ENCODE peak calls at places on chromosomes 5 and 9, in six cellular contexts. Y is mesenchymal stem cell, U is neuronal stem cell, X is H1, W is mesendoderm, T is IMR-90. J is an unnamed sample.

GRCh38 chr5:67178085-67178484 is 18.5 kb downstream of the CD180 start:
- DNase-seq in Y (no peak), U (no peak), X (no peak), W (no peak), T (peak), J (peak)

GRCh38 chr5:35248843-35249780 is 18.8 kb upstream of the PRLR start:
- DNase-seq in Y (peak), U (no peak), X (no peak), W (no peak), T (peak), J (no peak)

GRCh38 chr5:78003914-78004313 is 227.8 kb upstream of the TBCA start:
- DNase-seq in Y (peak), U (peak), X (no peak), W (no peak), T (no peak), J (no peak)

GRCh38 chr5:57066921-57067914 is 106.6 kb upstream of the GPBP1 start:
- DNase-seq in Y (peak), U (no peak), X (no peak), W (no peak), T (peak), J (no peak)

GRCh38 chr9:134135343-134136116 is at the start of gene WDR5:
- DNase-seq in Y (peak), U (peak), X (peak), W (peak), T (peak), J (peak)

GRCh38 chr5:25862276-25862675 is 1176.1 kb downstream of the CDH9 start:
- DNase-seq in Y (no peak), U (no peak), X (no peak), W (peak), T (no peak), J (no peak)

GRCh38 chr9:134929560-134930158 is 11.9 kb upstream of the FCN1 start:
- DNase-seq in Y (no peak), U (no peak), X (no peak), W (no peak), T (no peak), J (no peak)

GRCh38 chr9:94911211-94911610 is 184.7 kb downstream of the AOPEP start:
- DNase-seq in Y (no peak), U (no peak), X (no peak), W (no peak), T (no peak), J (no peak)

GRCh38 chr9:136996361-136997281 is at the start of gene CLIC3:
- DNase-seq in Y (peak), U (no peak), X (no peak), W (peak), T (no peak), J (peak)

GRCh38 chr9:38720083-38720755 is at the start of gene FAM240B:
- DNase-seq in Y (no peak), U (no peak), X (no peak), W (no peak), T (no peak), J (no peak)

GRCh38 chr9:104831681-104832080 is 67.8 kb downstream of the NIPSNAP3B start:
- DNase-seq in Y (peak), U (no peak), X (no peak), W (no peak), T (peak), J (no peak)

GRCh38 chr5:179276838-179277395 is 68.3 kb downstream of the ADAMTS2 start:
- DNase-seq in Y (no peak), U (no peak), X (no peak), W (peak), T (no peak), J (no peak)

GRCh38 chr5:133304707-133305216 is 252.9 kb downstream of the HSPA4 start:
- DNase-seq in Y (no peak), U (no peak), X (no peak), W (peak), T (no peak), J (no peak)

GRCh38 chr5:145471831-145472616 is 363.1 kb downstream of the PRELID2 start:
- DNase-seq in Y (no peak), U (peak), X (no peak), W (peak), T (peak), J (no peak)

GRCh38 chr9:73782166-73782565 is 630.5 kb downstream of the ANXA1 start:
- DNase-seq in Y (peak), U (no peak), X (no peak), W (no peak), T (no peak), J (no peak)

GRCh38 chr9:88537743-88538055 is 2.7 kb downstream of the NXNL2 start:
- DNase-seq in Y (peak), U (peak), X (no peak), W (peak), T (peak), J (peak)

GRCh38 chr5:72815580-72816296 is 723 bp upstream of the TNPO1 start:
- DNase-seq in Y (no peak), U (no peak), X (no peak), W (no peak), T (no peak), J (no peak)

GRCh38 chr5:96924016-96924443 is 11.8 kb upstream of the LNPEP start:
- DNase-seq in Y (no peak), U (no peak), X (no peak), W (no peak), T (no peak), J (peak)

GRCh38 chr9:16044116-16044881 is 491.5 kb downstream of the CCDC171 start:
- DNase-seq in Y (no peak), U (no peak), X (no peak), W (no peak), T (peak), J (no peak)

GRCh38 chr9:16039103-16039987 is 486.5 kb downstream of the CCDC171 start:
- DNase-seq in Y (peak), U (peak), X (peak), W (peak), T (peak), J (peak)

GRCh38 chr9:16039988-16040761 is 487.3 kb downstream of the CCDC171 start:
- DNase-seq in Y (peak), U (peak), X (no peak), W (peak), T (peak), J (no peak)
- H2BK120ac ChIP-seq in Y (peak), U (no peak), X (no peak), W (no peak), T (peak), J (no peak)

GRCh38 chr9:83979812-83980394 is at the start of gene HNRNPK:
- DNase-seq in Y (peak), U (peak), X (peak), W (peak), T (peak), J (peak)

GRCh38 chr9:83980395-83981125 is at the start of gene RMI1:
- DNase-seq in Y (peak), U (peak), X (peak), W (peak), T (peak), J (peak)

GRCh38 chr9:83978992-83979811 is 813 bp downstream of the HNRNPK start:
- DNase-seq in Y (peak), U (peak), X (peak), W (peak), T (peak), J (peak)

GRCh38 chr9:83977196-83977595 is 2.8 kb downstream of the HNRNPK start:
- DNase-seq in Y (no peak), U (no peak), X (no peak), W (no peak), T (no peak), J (no peak)

GRCh38 chr9:83981126-83981871 is 694 bp downstream of the RMI1 start:
- DNase-seq in Y (peak), U (no peak), X (no peak), W (peak), T (peak), J (peak)
- H3K4ac ChIP-seq in Y (peak), U (peak), X (peak), W (peak), T (peak), J (peak)

DNA sequence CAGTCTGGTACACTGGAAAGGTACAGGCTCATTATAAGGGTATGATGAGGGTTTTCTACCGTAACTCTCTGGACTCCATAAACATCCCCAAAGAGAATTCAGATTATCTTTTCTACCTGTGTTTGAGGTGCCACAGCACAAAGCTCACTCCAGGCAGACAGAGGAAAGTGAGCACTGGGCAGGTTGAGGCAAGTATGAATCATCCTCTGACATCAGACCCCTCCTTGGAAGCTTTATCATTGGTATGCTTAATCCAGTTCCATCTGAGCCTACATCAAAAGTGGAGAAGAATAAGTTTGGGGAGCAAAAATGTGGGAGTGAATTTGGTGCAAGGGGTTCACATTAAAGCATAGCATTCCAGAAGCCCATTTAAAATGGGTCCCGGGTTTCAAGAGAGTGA is 21.7 kb downstream of the C9orf152 start:
- DNase-seq in Y (no peak), U (no peak), X (no peak), W (no peak), T (peak), J (no peak)
- H2BK120ac ChIP-seq in Y (no peak), U (no peak), X (no peak), W (no peak), T (no peak), J (no peak)

DNA sequence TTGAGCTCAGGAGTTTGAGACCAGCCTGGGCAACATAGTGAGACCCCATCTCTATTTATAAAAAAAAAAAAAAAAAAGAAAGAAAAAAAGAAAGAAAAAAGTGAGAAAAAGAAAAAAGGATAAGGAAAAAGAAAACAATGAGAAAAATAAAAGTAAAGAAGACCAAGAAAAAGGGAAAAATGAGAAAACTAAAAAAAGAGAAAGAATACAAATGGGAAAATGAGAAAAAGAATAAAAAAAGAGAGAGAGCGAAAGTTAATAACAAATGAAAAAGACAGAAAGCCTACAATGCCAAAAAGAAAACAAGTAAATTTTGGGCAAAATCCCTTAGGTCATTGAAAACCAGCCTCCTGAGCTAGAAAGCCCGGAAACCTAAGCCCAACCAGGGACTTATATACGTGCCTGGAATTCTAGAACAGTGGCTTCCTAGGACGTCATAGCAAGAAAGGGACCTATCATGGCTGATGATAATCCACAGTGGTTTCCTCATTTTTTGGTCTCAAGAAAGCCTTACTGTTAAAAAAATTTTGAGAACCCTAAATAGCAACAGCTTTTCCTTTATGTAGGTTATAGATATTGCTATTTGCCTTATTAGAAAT is 131.7 kb upstream of the CLINT1 start:
- DNase-seq in Y (no peak), U (no peak), X (no peak), W (no peak), T (no peak), J (no peak)
- H3K4ac ChIP-seq in Y (no peak), U (no peak), X (no peak), W (no peak), T (no peak), J (no peak)

DNA sequence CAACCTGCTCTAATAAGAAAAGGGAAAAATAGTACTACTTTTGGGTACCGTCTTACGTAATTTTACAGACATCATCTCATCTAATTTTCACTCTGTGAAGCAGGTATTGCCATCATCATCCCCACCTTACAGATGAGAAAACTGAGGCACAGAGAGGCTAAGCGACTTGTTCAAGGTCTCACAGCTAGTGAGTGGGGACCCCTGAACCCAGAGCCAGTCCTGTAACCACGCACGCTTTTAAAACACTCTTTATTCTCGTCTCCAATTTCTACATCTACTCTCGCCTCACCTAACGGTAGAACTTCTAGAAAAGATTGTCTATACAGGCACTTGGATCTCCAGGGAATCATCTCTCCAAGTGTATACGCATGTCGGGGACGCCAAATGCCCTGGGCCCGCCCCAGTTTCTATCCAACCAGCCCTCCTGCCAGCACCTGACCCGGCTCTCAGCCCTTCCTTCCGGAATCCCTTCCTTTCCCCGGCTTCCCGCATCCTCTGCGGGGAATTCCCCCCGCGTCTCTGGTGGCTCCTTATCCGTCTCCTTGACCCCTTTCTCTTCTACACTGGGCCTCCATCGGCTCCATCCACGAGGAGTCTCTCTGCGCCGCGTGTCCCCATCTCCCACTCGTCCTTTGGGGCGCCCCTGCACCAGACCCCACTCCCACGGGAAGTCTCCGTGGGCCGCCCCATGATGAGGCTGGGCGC is 1.6 kb upstream of the TRAF1 start:
- DNase-seq in Y (peak), U (no peak), X (no peak), W (no peak), T (no peak), J (peak)
- H2BK120ac ChIP-seq in Y (peak), U (no peak), X (no peak), W (no peak), T (peak), J (no peak)

DNA sequence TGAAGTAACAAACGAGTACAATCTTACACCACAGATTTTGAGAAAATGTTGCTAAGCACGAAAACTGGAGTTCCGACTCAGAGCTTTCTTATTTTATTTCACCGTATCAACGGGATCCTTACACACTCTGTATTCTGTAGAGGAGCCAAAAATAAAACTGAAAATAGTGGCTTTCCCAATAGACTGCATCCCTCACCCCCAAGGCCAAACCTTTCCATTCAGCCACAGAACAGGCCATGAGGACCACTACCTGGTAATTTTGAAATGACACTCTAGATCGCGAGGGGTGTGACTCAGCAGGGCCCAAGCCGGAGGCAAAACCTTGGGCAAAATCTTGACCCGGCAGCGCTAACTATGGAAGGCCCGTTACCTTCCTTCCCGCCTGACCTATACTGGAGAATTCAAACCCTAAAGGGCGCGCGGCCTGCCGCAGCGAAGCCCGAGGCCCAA is 432 bp downstream of the HSPA9 start:
- DNase-seq in Y (no peak), U (no peak), X (no peak), W (no peak), T (peak), J (peak)
- H3K4ac ChIP-seq in Y (peak), U (no peak), X (peak), W (peak), T (peak), J (peak)

J was measured in trophoblast cell.